ENCODE peak calls at places on chromosomes 1 and 21, in four cellular contexts. Z, H, P and M are unnamed samples.

GRCh38 chr1:243746736-243747135 is 103.3 kb downstream of the AKT3 start:
- DNase-seq in Z (no peak), H (no peak), P (no peak), M (no peak)

GRCh38 chr1:236400061-236400638 is 6.1 kb downstream of the EDARADD start:
- DNase-seq in Z (peak; percentile 54), H (no peak), P (no peak), M (no peak)

GRCh38 chr1:33378976-33379375 is 51.9 kb downstream of the PHC2 start:
- DNase-seq in Z (no peak), H (no peak), P (peak; percentile 25), M (no peak)

GRCh38 chr1:172466795-172467407 is 23.0 kb upstream of the PIGC start:
- DNase-seq in Z (no peak), H (no peak), P (no peak), M (no peak)

GRCh38 chr1:21317690-21318043 is 27.4 kb upstream of the ECE1 start:
- DNase-seq in Z (no peak), H (no peak), P (no peak), M (no peak)

GRCh38 chr1:240947438-240948224 is 335.7 kb upstream of the GREM2 start:
- DNase-seq in Z (no peak), H (no peak), P (no peak), M (no peak)

GRCh38 chr1:23772049-23772853 is 6.0 kb upstream of the PITHD1 start:
- DNase-seq in Z (peak; percentile 97), H (peak; percentile 74), P (peak; percentile 27), M (peak; percentile 47)

GRCh38 chr1:1303736-1304135 is 4.0 kb downstream of the ACAP3 start:
- DNase-seq in Z (no peak), H (no peak), P (no peak), M (no peak)

GRCh38 chr21:33289199-33289819 is 23.1 kb downstream of the IL10RB start:
- DNase-seq in Z (no peak), H (no peak), P (no peak), M (no peak)

GRCh38 chr1:25022361-25023189 is 92.5 kb upstream of the RUNX3 start:
- DNase-seq in Z (no peak), H (peak; percentile 38), P (peak; percentile 97), M (peak; percentile 84)
- TF ChIP-seq TAF1 in Z (no peak), H (no peak), P (peak; percentile 59), M (no peak)

GRCh38 chr1:152188673-152189591 is 29.9 kb upstream of the RPTN start:
- DNase-seq in Z (peak; percentile 78), H (peak; percentile 35), P (no peak), M (peak; percentile 18)

GRCh38 chr1:152190589-152190988 is 31.6 kb upstream of the RPTN start:
- DNase-seq in Z (no peak), H (no peak), P (no peak), M (no peak)

GRCh38 chr1:152191260-152191659 is 32.2 kb upstream of the RPTN start:
- DNase-seq in Z (no peak), H (no peak), P (no peak), M (no peak)

GRCh38 chr1:152191711-152192110 is 32.3 kb downstream of the HRNR start:
- DNase-seq in Z (no peak), H (no peak), P (no peak), M (no peak)

DNA sequence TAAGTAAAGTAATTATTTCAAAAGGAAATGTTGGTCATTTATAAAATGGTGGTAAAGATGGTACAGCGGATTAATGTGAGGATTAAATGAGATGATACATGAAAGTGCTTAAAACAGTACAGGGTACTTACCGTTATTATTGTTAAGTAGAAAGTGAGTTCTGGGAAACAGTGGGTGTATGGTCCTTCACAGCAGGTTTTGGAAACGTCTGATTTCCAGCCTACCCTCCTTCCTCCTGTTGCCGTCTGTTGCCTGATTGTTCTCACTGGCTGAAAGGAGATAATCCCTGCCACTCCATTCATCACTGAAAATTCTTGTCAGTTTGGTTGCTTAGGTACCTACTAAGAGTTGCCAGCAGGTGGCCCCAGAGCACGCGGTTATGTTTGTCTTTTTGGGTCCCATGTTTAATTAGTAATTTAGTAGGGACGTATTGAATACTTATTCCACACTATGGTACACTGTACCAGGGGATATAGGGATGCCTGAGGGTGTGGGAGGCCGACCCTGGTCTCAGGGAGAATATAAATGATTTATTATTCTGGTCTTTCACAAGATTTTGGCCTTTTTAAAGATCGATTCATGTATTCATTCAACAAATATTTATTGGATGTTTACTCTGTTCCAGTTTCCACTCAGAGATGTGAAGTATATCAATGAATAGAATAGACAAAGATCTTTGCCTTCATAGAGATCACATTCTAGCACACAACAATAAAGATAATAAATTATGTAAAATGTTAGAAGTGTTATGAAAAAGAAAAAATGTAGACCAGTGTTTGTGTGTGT is 30.8 kb upstream of the RPTN start:
- DNase-seq in Z (peak; percentile 54), H (peak; percentile 60), P (no peak), M (peak; percentile 37)
- TF ChIP-seq TAF1 in Z (no peak), H (no peak), P (no peak), M (no peak)

DNA sequence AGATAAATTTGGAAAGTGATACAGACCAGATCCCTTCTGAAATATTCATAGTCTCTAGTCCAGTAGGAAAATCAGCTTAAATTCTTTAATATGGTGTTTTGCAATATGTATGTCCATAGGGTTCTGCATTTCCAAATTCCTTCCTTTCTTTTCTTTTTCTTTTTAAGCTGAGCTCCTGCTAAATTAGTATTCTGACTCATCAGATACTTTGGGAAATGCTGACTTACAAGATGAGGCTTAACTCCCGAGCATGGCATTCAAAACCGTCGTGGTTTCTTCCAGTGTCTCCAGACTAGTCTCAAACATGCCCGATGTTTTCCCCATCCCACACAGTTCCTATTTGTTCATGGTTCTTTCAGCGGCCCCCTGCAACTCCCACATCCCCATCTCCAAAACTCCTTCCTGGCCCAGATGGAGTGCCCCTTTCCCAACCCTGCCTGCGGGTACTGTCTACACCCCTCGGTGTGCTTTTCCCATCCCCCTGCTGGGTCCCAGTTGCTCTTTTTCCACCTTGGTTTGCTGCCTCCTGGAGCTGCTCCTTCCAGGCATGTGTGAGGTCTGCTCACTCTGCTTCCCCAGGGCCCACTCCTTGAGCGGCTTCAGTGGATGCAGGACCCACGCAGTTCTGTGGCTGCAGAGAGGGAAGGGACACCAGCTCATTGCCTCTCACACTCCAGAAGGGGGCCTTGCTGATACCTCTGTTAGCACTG is 19.4 kb upstream of the ETV3 start:
- DNase-seq in Z (no peak), H (no peak), P (no peak), M (no peak)
- TF ChIP-seq TAF1 in Z (no peak), H (no peak), P (no peak), M (no peak)

DNA sequence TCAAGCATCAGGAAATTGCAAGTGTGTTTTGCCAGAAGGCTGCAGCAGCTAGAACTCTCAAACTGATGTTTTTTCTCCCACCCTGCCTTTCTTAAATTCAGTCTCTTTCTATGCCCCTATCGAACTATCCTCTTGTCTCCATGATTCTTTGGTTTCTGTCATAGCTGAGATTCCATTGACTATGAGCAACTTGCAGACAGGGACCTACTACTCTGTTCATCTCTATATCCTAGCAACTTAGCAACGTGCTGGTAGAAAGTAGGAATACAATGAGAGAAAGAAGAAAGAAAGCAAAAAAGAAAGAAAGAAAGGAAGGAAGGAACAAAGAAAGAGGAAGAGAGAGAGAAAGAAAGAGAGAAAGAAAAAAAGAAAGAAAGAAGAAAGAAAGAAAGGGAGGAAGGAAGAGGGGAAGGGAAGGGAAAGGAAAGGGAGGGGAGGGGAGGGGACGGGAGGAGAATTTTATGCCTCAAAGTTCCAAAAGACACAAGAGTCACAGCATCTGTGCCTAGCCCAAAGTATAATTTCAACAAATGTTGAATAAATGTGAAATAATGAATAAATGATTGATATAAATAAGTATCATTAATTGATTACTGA is 59.8 kb upstream of the FGGY start:
- DNase-seq in Z (no peak), H (no peak), P (no peak), M (no peak)
- TF ChIP-seq TAF1 in Z (no peak), H (no peak), P (no peak), M (no peak)

DNA sequence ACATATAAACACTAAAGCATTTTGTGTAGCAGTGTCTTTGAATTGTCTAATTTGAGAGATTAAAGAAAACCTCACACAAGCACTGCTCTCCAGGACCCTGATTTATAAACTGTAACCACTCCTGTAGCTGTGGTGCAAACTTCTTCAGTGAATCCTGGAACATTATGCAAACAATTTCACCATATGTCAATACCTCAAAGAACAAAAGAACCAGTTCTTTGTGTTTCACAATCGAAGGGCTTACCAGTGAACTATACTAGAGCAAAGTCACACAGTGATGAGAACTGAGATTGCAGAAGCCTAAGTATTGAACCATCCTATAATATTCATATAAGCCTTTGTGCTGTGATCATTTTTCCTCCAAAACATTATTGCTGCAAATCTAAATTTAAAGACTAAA is 21.5 kb downstream of the DPH5 start:
- DNase-seq in Z (no peak), H (no peak), P (no peak), M (no peak)
- TF ChIP-seq TAF1 in Z (no peak), H (no peak), P (no peak), M (no peak)

DNA sequence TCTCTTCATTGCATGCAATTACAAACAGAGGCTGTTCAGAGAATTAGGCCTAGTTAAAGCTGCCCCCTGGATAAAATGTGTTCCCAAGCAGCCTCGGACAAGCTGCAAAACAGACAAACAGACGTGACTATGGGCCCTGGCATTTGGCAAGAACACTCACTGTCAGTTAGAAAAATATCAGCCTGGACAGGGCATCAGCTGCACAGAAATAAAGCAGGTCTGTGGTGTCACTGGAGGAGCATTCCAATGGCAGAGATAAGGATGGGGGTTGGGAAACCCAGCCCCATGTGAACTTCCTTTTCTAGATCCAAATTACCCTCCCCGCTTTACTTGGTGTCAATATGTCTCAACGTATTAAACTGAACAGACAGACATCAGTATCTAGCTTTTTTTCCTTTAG is 177.1 kb downstream of the GPATCH2 start:
- DNase-seq in Z (no peak), H (no peak), P (no peak), M (no peak)
- TF ChIP-seq TAF1 in Z (no peak), H (no peak), P (no peak), M (no peak)